ENCODE peak calls at places on chromosome 7, in four cellular contexts. One of them, this sample, is unnamed.

GRCh38 chr7:123599766-123600165 is 1.9 kb upstream of the ASB15 start:
- DNase-seq in A549: no peak
- DNase-seq in fibroblast of lung: no peak
- DNase-seq in AG10803: no peak
- DNase-seq in this sample: no peak

GRCh38 chr7:142590077-142590476 is 159.2 kb upstream of the PRSS1 start:
- DNase-seq in A549: no peak
- DNase-seq in fibroblast of lung: no peak
- DNase-seq in AG10803: no peak
- DNase-seq in this sample: no peak

GRCh38 chr7:67604461-67605386 is 608.1 kb downstream of the TYW1 start:
- DNase-seq in A549: no peak
- DNase-seq in fibroblast of lung: no peak
- DNase-seq in AG10803: no peak
- DNase-seq in this sample: no peak

GRCh38 chr7:5421626-5422323 is 1.9 kb downstream of the TNRC18 start:
- DNase-seq in A549: peak; percentile 72
- DNase-seq in fibroblast of lung: peak; percentile 86
- DNase-seq in AG10803: peak; percentile 67
- DNase-seq in this sample: peak; percentile 93

GRCh38 chr7:8295638-8296361 is 33.8 kb upstream of the ICA1 start:
- DNase-seq in A549: peak; percentile 89
- DNase-seq in fibroblast of lung: peak; percentile 86
- DNase-seq in AG10803: peak; percentile 82
- DNase-seq in this sample: peak; percentile 81

GRCh38 chr7:91759205-91759863 is 121.2 kb downstream of the MTERF1 start:
- DNase-seq in A549: peak; percentile 65
- DNase-seq in fibroblast of lung: peak; percentile 54
- DNase-seq in AG10803: no peak
- DNase-seq in this sample: peak; percentile 20

GRCh38 chr7:45147858-45148652 is 9.5 kb upstream of the RAMP3 start:
- DNase-seq in A549: no peak
- DNase-seq in fibroblast of lung: no peak
- DNase-seq in AG10803: no peak
- DNase-seq in this sample: no peak

GRCh38 chr7:107312418-107312817 is 143.6 kb downstream of the HBP1 start:
- DNase-seq in A549: no peak
- DNase-seq in fibroblast of lung: no peak
- DNase-seq in AG10803: peak; percentile 18
- DNase-seq in this sample: no peak

GRCh38 chr7:33870120-33870519 is 35.2 kb upstream of the BMPER start:
- DNase-seq in A549: no peak
- DNase-seq in fibroblast of lung: no peak
- DNase-seq in AG10803: no peak
- DNase-seq in this sample: peak; percentile 67

GRCh38 chr7:83936056-83936703 is 258.4 kb downstream of the SEMA3A start:
- DNase-seq in A549: peak; percentile 81
- DNase-seq in fibroblast of lung: peak; percentile 88
- DNase-seq in AG10803: peak; percentile 74
- DNase-seq in this sample: peak; percentile 79

GRCh38 chr7:154433632-154434598 is 381.7 kb downstream of the DPP6 start:
- DNase-seq in A549: no peak
- DNase-seq in fibroblast of lung: no peak
- DNase-seq in AG10803: no peak
- DNase-seq in this sample: no peak
- TF ChIP-seq CTCF in A549: no peak
- TF ChIP-seq CTCF in fibroblast of lung: no peak
- TF ChIP-seq CTCF in AG10803: no peak
- TF ChIP-seq CTCF in this sample: no peak

GRCh38 chr7:73424486-73424885 is 9.1 kb upstream of the FZD9 start:
- DNase-seq in A549: no peak
- DNase-seq in fibroblast of lung: no peak
- DNase-seq in AG10803: no peak
- DNase-seq in this sample: no peak
- H3K4me3 ChIP-seq in A549: no peak overlapping the region
- H3K4me3 ChIP-seq in fibroblast of lung: no peak overlapping the region
- H3K4me3 ChIP-seq in AG10803: no peak overlapping the region
- H3K4me3 ChIP-seq in this sample: no peak overlapping the region

DNA sequence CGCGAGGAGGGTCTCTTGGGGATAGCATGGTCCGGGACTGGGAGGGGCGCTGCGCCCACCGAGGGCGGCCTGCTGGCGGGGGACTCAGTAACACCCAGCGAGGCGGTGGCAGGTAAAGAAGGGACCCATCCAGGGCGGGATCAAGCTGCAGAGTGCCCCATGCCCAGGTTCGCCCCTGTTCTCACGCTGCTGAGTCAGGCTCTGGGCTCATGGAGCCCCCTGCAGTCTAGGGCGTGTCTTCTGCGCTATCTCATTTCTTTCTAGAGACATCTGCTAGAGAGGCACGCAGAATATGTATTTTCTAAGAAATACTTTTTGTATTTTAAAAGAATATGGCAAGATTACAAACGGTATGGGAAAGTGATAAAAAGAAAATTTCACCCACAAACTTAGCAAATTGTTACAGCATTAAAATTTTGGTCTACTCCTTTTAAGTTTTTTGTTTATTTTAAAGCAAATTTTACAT is 933 bp downstream of the EPDR1 start:
- DNase-seq in A549: peak; percentile 76
- DNase-seq in fibroblast of lung: no peak
- DNase-seq in AG10803: peak; percentile 12
- DNase-seq in this sample: no peak
- TF ChIP-seq CTCF in A549: peak; percentile 21
- TF ChIP-seq CTCF in fibroblast of lung: no peak
- TF ChIP-seq CTCF in AG10803: peak; percentile 24
- TF ChIP-seq CTCF in this sample: no peak

GRCh38 chr7:29146082-29146706 is at the start of gene CPVL:
- DNase-seq in A549: no peak
- DNase-seq in fibroblast of lung: no peak
- DNase-seq in AG10803: no peak
- DNase-seq in this sample: no peak
- H3K4me3 ChIP-seq in A549: no peak within 1 kb of the TSS
- H3K4me3 ChIP-seq in fibroblast of lung: no peak within 1 kb of the TSS
- H3K4me3 ChIP-seq in AG10803: no peak within 1 kb of the TSS
- H3K4me3 ChIP-seq in this sample: peak within 1 kb of the TSS; percentile 40